ENCODE peak calls at places on chromosomes 1 and 21, in seven cellular contexts. A, T, X, Y, J, N and B are unnamed samples.

GRCh38 chr1:152970495-152970894 is at the start of gene SPRR4:
- DNase-seq in T (no peak), J (no peak), X (no peak), A (no peak), Y (no peak), N (no peak), B (no peak)

GRCh38 chr21:45894107-45894810 is 87.3 kb upstream of the COL6A1 start:
- DNase-seq in T (no peak), Y (peak), A (no peak), N (no peak), X (peak), J (no peak), B (no peak)

GRCh38 chr1:93614550-93615200 is 67.0 kb downstream of the BCAR3 start:
- DNase-seq in N (no peak), X (no peak), Y (no peak), A (no peak), T (no peak), J (peak), B (no peak)

GRCh38 chr1:27960762-27961645 is 1.2 kb downstream of the XKR8 start:
- DNase-seq in T (no peak), X (no peak), A (no peak), Y (peak), N (no peak), J (peak), B (peak)

GRCh38 chr21:38920631-38921398 is 115.1 kb downstream of the ETS2 start:
- DNase-seq in N (no peak), T (no peak), X (no peak), Y (peak), A (no peak), J (peak), B (no peak)

GRCh38 chr1:56107278-56107643 is 472.1 kb downstream of the PLPP3 start:
- DNase-seq in T (no peak), Y (no peak), N (no peak), J (no peak), X (no peak), A (no peak), B (no peak)

GRCh38 chr1:163875927-163876320 is 554.2 kb downstream of the NUF2 start:
- DNase-seq in Y (peak), T (no peak), X (no peak), A (no peak), N (no peak), J (no peak), B (no peak)

GRCh38 chr1:3237570-3237969 is 168.6 kb downstream of the PRDM16 start:
- DNase-seq in Y (no peak), X (no peak), A (no peak), N (no peak), J (no peak), T (no peak), B (no peak)

GRCh38 chr21:45001134-45002095 is 61.6 kb downstream of the SLX9 start:
- DNase-seq in X (no peak), A (no peak), J (peak), N (no peak), T (no peak), Y (peak), B (peak)

GRCh38 chr1:46034601-46035516 is 97.6 kb downstream of the PIK3R3 start:
- DNase-seq in N (no peak), A (no peak), T (no peak), X (no peak), J (no peak), Y (no peak), B (no peak)

GRCh38 chr1:163528710-163529348 is 207.1 kb downstream of the NUF2 start:
- DNase-seq in A (no peak), X (no peak), J (peak), Y (peak), N (no peak), T (no peak), B (no peak)

GRCh38 chr1:201279313-201279712 is 4.0 kb upstream of the PKP1 start:
- DNase-seq in X (no peak), A (no peak), J (no peak), Y (peak), T (no peak), N (no peak), B (no peak)

GRCh38 chr1:218499021-218499691 is 154.0 kb downstream of the TGFB2 start:
- DNase-seq in T (no peak), X (no peak), J (peak), Y (no peak), A (no peak), N (no peak), B (no peak)

GRCh38 chr1:201176931-201177330 is 13.7 kb upstream of the IGFN1 start:
- DNase-seq in X (no peak), N (no peak), A (no peak), Y (no peak), J (no peak), T (no peak), B (no peak)

GRCh38 chr1:111656093-111657017 is 36.8 kb downstream of the RAP1A start:
- DNase-seq in T (peak), J (peak), Y (peak), A (no peak), X (no peak), N (no peak), B (no peak)

GRCh38 chr1:107870691-107871090 is 94.3 kb downstream of the VAV3 start:
- DNase-seq in T (no peak), N (no peak), J (no peak), A (no peak), X (no peak), Y (no peak), B (no peak)